ENCODE peak calls at places on chromosomes 4 and X, in six cellular contexts. O is SK-N-DZ; H is astrocyte of the spinal cord; Q is MM.1S; P is naive thymus-derived CD4-positive, alpha-beta T cell; D is T follicular helper cell. G is an unnamed sample.

GRCh38 chr4:186936496-186937375 is 213.1 kb upstream of the FAT1 start:
- DNase-seq in O (no peak), H (peak), Q (no peak), P (no peak), D (no peak), G (no peak)

GRCh38 chr4:74610491-74610890 is 165.6 kb downstream of the AREG start:
- DNase-seq in O (no peak), H (no peak), Q (no peak), P (no peak), D (no peak), G (no peak)

GRCh38 chr4:109847896-109848442 is at the start of gene LRIT3:
- DNase-seq in O (no peak), H (no peak), Q (no peak), P (no peak), D (no peak), G (no peak)

GRCh38 chr4:153566751-153567150 is 100.6 kb downstream of the TMEM131L start:
- DNase-seq in O (no peak), H (no peak), Q (no peak), P (no peak), D (no peak), G (no peak)

GRCh38 chr4:31545755-31546154 is 825.6 kb downstream of the PCDH7 start:
- DNase-seq in O (no peak), H (no peak), Q (no peak), P (no peak), D (no peak), G (no peak)

GRCh38 chr4:37903901-37904300 is 13.0 kb downstream of the TBC1D1 start:
- DNase-seq in O (no peak), H (no peak), Q (no peak), P (no peak), D (no peak), G (no peak)

GRCh38 chr4:80731436-80731835 is 299.1 kb upstream of the BMP3 start:
- DNase-seq in O (no peak), H (no peak), Q (no peak), P (no peak), D (no peak), G (no peak)

GRCh38 chr4:184752496-184753275 is 18.8 kb upstream of the CENPU start:
- DNase-seq in O (no peak), H (no peak), Q (no peak), P (no peak), D (no peak), G (no peak)

GRCh38 chrX:130299279-130300009 is 30.7 kb upstream of the ZNF280C start:
- DNase-seq in O (peak), H (no peak), Q (peak), P (no peak), D (no peak), G (no peak)

G was measured in vagina.